ENCODE peak calls at places on chromosomes 16 and 17, in five cellular contexts. H is H9, O is H1, M is mesenchymal stem cell, G is trophoblast cell. Q is an unnamed sample. For H3K4me1, the result is how much of the 10 kb centered on the place peaks cover.

GRCh38 chr16:17070882-17071592 is 399.7 kb downstream of the XYLT1 start:
- DNase-seq in O (no peak), G (peak), H (peak), M (no peak), Q (peak)

GRCh38 chr16:11793840-11794239 is 3.2 kb downstream of the ZC3H7A start:
- DNase-seq in H (no peak), O (no peak), G (no peak), M (no peak), Q (no peak)

GRCh38 chr17:78474631-78475146 is 96.2 kb downstream of the PGS1 start:
- DNase-seq in O (no peak), H (no peak), M (no peak), G (peak), Q (no peak)

GRCh38 chr16:31109622-31110021 is 1.4 kb downstream of the BCKDK start:
- DNase-seq in O (no peak), H (no peak), M (no peak), G (no peak), Q (no peak)

GRCh38 chr17:8359769-8360168 is 16.7 kb downstream of the KRABD2 start:
- DNase-seq in M (peak), O (no peak), H (no peak), G (peak), Q (no peak)

GRCh38 chr16:27618611-27619380 is 68.9 kb downstream of the KATNIP start:
- DNase-seq in G (no peak), M (no peak), H (no peak), O (no peak), Q (no peak)

GRCh38 chr16:66036775-66037715 is 329.4 kb upstream of the CDH5 start:
- DNase-seq in H (no peak), G (no peak), O (no peak), M (no peak), Q (no peak)

GRCh38 chr17:70622382-70623260 is 453.3 kb downstream of the KCNJ2 start:
- DNase-seq in G (peak), H (peak), M (peak), O (peak), Q (peak)

GRCh38 chr16:64532117-64532516 is 589.7 kb downstream of the CDH11 start:
- DNase-seq in G (no peak), M (no peak), O (no peak), H (no peak), Q (no peak)

GRCh38 chr17:57456622-57457021 is 200.3 kb downstream of the MSI2 start:
- DNase-seq in M (peak), H (no peak), O (no peak), G (no peak), Q (no peak)

GRCh38 chr17:57457188-57457587 is 200.9 kb downstream of the MSI2 start:
- DNase-seq in H (no peak), G (no peak), O (no peak), M (no peak), Q (no peak)

GRCh38 chr17:57453841-57454240 is 197.5 kb downstream of the MSI2 start:
- DNase-seq in O (no peak), H (no peak), G (no peak), M (no peak), Q (no peak)

GRCh38 chr17:57454729-57455062 is 198.4 kb downstream of the MSI2 start:
- DNase-seq in M (no peak), G (no peak), H (no peak), O (no peak), Q (no peak)

DNA sequence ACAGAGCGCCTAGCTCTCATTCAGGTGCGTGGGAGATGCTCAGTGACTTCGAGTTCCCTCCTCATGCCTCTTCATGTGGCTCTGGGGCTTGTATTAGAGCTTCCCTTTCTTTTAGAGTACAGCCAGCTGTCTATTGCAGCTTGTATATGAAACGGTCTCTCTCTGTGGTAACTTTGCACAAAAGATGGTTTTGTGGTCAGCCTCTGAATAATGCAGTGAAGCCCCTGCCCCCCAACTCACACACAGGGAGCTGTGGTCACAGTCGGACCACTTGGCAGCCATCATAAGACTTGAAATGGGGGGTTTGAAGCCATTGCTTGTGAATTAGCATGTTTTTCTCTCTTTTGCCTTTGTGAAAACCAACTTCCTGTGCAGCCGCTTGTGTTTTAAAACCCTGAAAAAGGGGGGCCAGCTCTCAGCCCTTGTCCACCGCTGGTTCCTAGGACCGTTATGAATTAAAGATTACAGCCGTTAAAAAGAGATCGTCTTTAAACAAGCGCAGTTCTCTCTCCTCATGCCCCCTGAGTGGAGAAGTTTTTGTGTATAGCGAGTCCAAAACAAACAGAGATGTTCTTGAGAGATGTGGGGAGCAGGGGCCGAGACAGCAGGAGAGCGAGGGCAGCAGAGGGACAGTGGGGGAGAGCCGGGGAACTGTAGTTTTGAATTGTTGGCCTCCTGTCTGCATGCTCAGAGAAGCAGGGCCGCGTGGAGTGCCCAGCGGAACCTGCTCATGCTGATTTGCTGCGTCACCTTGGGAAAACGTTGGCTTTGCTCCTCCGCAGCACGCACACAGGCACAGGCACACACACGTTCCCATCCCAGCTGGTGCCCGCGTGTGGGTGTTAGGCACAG is 199.0 kb downstream of the MSI2 start:
- DNase-seq in G (no peak), M (peak), H (no peak), O (no peak), Q (no peak)
- H2BK120ac ChIP-seq in G (no peak), M (no peak), H (no peak), O (no peak), Q (no peak)

GRCh38 chr17:64984181-64984580 is 64.9 kb upstream of the LRRC37A3 start:
- DNase-seq in O (no peak), M (peak), G (no peak), H (no peak), Q (no peak)
- H3K4me1 ChIP-seq in O (under half), M (under half), G (under half), H (under half), Q (under half)

DNA sequence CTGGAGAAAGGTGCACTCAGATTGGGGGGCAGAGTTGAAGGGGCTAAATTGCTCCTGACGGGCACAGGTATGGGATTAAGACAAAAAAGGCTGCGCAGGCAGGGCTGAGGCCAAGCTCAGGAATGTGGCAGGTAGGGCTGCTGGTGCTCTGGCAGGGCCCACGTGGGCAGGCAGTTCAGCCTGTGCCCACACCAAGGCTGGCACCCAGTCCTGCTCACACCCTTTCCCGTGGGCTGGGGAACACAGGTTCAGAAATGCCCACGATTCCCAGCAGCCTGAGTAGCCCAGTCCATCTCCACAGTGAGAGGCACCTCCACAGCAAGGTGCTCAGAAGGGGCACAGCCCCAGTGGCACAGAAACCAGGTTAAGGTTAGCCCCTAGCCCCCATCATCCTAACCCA is 4.4 kb downstream of the HDAC5 start:
- DNase-seq in M (no peak), G (no peak), H (no peak), O (no peak), Q (no peak)
- H2BK12ac ChIP-seq in M (no peak), G (no peak), H (no peak), O (peak), Q (no peak)

DNA sequence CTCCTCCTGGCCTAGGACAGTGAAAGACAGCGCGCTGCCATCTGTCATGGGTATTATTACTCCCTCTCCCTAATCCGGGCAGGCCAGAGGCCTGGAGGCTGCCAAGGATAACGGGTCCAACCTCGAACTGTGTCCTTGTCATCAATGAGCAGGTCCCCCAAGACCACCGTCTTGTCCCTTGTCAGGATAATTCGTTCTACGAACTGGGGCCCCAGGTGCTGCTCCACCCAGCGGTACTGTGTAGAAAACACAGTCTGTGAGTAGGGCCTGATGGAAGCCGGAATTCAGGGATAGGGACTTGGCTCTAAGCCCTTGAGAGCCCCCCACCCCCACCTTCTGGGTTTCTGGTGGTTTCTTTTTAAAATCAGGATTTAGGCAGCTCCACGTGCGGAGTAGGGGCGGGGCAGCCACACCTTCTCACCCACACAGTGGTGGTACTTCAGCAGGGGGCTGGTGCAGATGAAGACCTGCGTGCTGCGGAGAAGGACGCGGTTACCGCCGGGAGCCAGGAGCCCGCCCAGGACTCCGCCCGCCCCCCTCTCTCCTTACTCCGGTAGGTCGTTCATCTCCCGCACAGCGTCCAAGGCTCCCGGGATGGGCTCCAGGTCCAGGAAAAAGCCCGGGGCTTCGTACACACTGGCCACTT is 787 bp downstream of the NT5C start:
- DNase-seq in M (peak), G (peak), O (no peak), H (peak), Q (no peak)
- H2BK120ac ChIP-seq in M (peak), G (peak), O (no peak), H (no peak), Q (peak)

GRCh38 chr17:511833-512251 is 159.2 kb upstream of the RPH3AL start:
- DNase-seq in M (peak), O (no peak), H (no peak), G (no peak), Q (no peak)
- H3K4me1 ChIP-seq in M (under half), O (under half), H (under half), G (under half), Q (under half)

GRCh38 chr17:226108-226772 is 44.8 kb upstream of the DOC2B start:
- DNase-seq in G (no peak), M (no peak), O (no peak), H (no peak), Q (no peak)
- H2BK12ac ChIP-seq in G (no peak), M (no peak), O (no peak), H (no peak), Q (no peak)

GRCh38 chr17:60901222-60901621 is 223.6 kb downstream of the BCAS3 start:
- DNase-seq in H (no peak), M (no peak), G (no peak), O (no peak), Q (no peak)
- H2BK120ac ChIP-seq in H (no peak), M (no peak), G (no peak), O (no peak), Q (no peak)

DNA sequence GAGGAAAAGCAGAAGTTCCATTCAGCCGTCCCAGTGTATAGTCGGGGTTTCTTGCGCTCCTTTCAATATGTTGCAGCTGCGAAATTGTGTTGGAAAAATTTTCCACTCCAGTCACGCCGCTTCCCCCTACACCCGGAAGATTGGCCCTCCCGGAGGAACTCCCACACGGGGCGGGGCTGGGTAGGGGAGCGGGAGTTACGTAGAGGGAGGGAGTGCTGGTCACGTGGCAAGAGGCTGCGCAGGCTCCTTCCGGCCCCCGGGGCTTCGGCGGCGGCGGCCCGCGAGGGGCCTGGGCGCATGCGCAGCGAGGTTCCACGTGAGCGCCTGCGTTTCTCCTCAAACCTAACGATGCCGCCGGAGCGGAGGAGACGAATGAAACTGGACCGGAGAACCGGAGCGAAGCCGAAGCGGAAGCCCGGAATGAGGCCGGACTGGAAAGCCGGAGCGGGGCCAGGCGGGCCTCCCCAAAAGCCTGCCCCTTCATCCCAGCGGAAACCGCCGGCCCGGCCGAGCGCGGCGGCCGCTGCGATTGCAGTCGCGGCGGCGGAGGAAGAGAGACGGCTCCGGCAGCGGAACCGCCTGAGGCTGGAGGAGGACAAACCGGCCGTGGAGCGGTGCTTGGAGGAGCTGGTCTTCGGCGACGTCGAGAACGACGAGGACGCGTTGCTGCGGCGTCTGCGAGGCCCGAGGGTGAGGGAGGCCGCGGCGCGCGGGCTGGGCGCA is at the start of gene UTP18:
- DNase-seq in H (peak), O (peak), G (peak), M (peak), Q (peak)
- H3K4me1 ChIP-seq in H (under half), O (under half), G (under half), M (under half), Q (under half)